ENCODE peak calls at places on chromosomes 1 and 21, in ten cellular contexts. E is stromal cell of bone marrow; B is PC-9; Z is T-helper 9 cell; J is pancreas; A is OCI-M1; H is ELF-1; W is SHP77; C is fibroblast of lung; V is activated CD8-positive, alpha-beta memory T cell treated with anti-CD3 and anti-CD28 coated beads, Interleukin-2, amount 10 ng/mL, durations not matched to agents 7 days and 5 days. Y is an unnamed sample.

GRCh38 chr1:50181027-50181663 is 72.4 kb downstream of the ELAVL4 start:
- DNase-seq in E (no peak), B (no peak), Z (no peak), J (no peak), A (no peak), H (no peak), W (no peak), C (no peak), V (no peak), Y (peak; percentile 32)

GRCh38 chr1:173410794-173411236 is 66.3 kb upstream of the PRDX6 start:
- DNase-seq in E (no peak), B (no peak), Z (no peak), J (no peak), A (no peak), H (no peak), W (no peak), C (no peak), V (no peak), Y (no peak)

GRCh38 chr21:40845621-40846020 is 1.3 kb downstream of the DSCAM start:
- DNase-seq in E (no peak), B (no peak), Z (no peak), J (no peak), A (no peak), H (no peak), W (no peak), C (no peak), V (no peak), Y (no peak)

GRCh38 chr1:245247791-245248789 is 93.3 kb downstream of the KIF26B start:
- DNase-seq in E (no peak), B (no peak), Z (no peak), J (no peak), A (no peak), H (no peak), W (no peak), C (no peak), V (no peak), Y (no peak)

GRCh38 chr1:22317231-22317919 is 134.3 kb upstream of the ZBTB40 start:
- DNase-seq in E (no peak), B (peak; percentile 21), Z (no peak), J (no peak), A (peak; percentile 28), H (peak; percentile 80), W (peak; percentile 10), C (no peak), V (no peak), Y (no peak)

GRCh38 chr1:184970691-184971161 is 3.6 kb downstream of the NIBAN1 start:
- DNase-seq in E (no peak), B (no peak), Z (no peak), J (no peak), A (no peak), H (no peak), W (no peak), C (peak; percentile 44), V (no peak), Y (no peak)

GRCh38 chr1:15196807-15197530 is 43.4 kb downstream of the TMEM51 start:
- DNase-seq in E (no peak), B (peak; percentile 26), Z (no peak), J (no peak), A (peak; percentile 66), H (peak; percentile 66), W (no peak), C (no peak), V (no peak), Y (peak; percentile 81)

GRCh38 chr1:74729741-74730478 is 2.9 kb downstream of the CRYZ start:
- DNase-seq in E (no peak), B (no peak), Z (no peak), J (no peak), A (no peak), H (no peak), W (no peak), C (peak; percentile 43), V (no peak), Y (no peak)

GRCh38 chr1:81802601-81803422 is 2.1 kb downstream of the ADGRL2 start:
- DNase-seq in E (peak; percentile 44), B (peak; percentile 49), Z (no peak), J (peak; percentile 89), A (no peak), H (peak; percentile 70), W (no peak), C (peak; percentile 75), V (no peak), Y (peak; percentile 59)

GRCh38 chr1:101733340-101733739 is 263.4 kb downstream of the OLFM3 start:
- DNase-seq in E (no peak), B (no peak), Z (no peak), J (no peak), A (no peak), H (no peak), W (no peak), C (no peak), V (no peak), Y (peak; percentile 51)

GRCh38 chr1:239386453-239387303 is at the start of gene CHRM3:
- DNase-seq in E (peak; percentile 29), B (no peak), Z (no peak), J (peak; percentile 94), A (no peak), H (peak; percentile 83), W (peak; percentile 13), C (no peak), V (peak; percentile 41), Y (peak; percentile 81)

Y was measured in mucosa of gallbladder.